ENCODE peak calls at places on chromosomes 7 and 10, in seven cellular contexts. M is CD14-positive monocyte; G is HEK293T; E is stimulated activated CD4-positive, alpha-beta T cell treated with anti-CD3 and anti-CD28 coated beads, Interleukin-15, amount 100 ng/mL, for 24 hours; Z is stimulated activated CD8-positive, alpha-beta memory T cell treated with anti-CD3 and anti-CD28 coated beads, Interleukin-4, amount 100 ng/mL, for 1 hour; S is NCI-H1092; D is LoVo. B is an unnamed sample.

GRCh38 chr7:123714296-123715080 is 34.3 kb downstream of the WASL start:
- DNase-seq in M (no peak), G (no peak), E (no peak), Z (no peak), S (no peak), D (no peak), B (no peak)

GRCh38 chr7:95427123-95427522 is 7.7 kb downstream of the PON2 start:
- DNase-seq in M (no peak), G (no peak), E (no peak), Z (no peak), S (no peak), D (no peak), B (peak; percentile 45)

GRCh38 chr10:102603946-102604345 is 40.3 kb upstream of the TRIM8 start:
- DNase-seq in M (no peak), G (no peak), E (no peak), Z (no peak), S (no peak), D (no peak), B (no peak)

GRCh38 chr7:15446280-15446679 is 115.5 kb downstream of the AGMO start:
- DNase-seq in M (no peak), G (no peak), E (no peak), Z (no peak), S (no peak), D (no peak), B (no peak)

GRCh38 chr10:116961305-116962251 is 43.4 kb downstream of the SHTN1 start:
- DNase-seq in M (no peak), G (peak; percentile 31), E (no peak), Z (no peak), S (peak; percentile 88), D (no peak), B (peak; percentile 94)

GRCh38 chr7:157972914-157973313 is 614.7 kb downstream of the PTPRN2 start:
- DNase-seq in M (no peak), G (no peak), E (no peak), Z (no peak), S (no peak), D (no peak), B (no peak)

GRCh38 chr10:128324468-128324867 is 198.2 kb upstream of the MKI67 start:
- DNase-seq in M (no peak), G (no peak), E (no peak), Z (no peak), S (no peak), D (no peak), B (no peak)

GRCh38 chr7:1971946-1972654 is 260.6 kb downstream of the MAD1L1 start:
- DNase-seq in M (no peak), G (no peak), E (no peak), Z (no peak), S (no peak), D (no peak), B (no peak)

GRCh38 chr10:97937054-97937453 is 87.4 kb downstream of the GOLGA7B start:
- DNase-seq in M (no peak), G (no peak), E (no peak), Z (no peak), S (no peak), D (no peak), B (no peak)

GRCh38 chr7:101479217-101479616 is 116.5 kb downstream of the COL26A1 start:
- DNase-seq in M (no peak), G (no peak), E (no peak), Z (no peak), S (no peak), D (no peak), B (no peak)

GRCh38 chr10:91271886-91272285 is 51.4 kb downstream of the PCGF5 start:
- DNase-seq in M (no peak), G (no peak), E (no peak), Z (no peak), S (no peak), D (no peak), B (no peak)

GRCh38 chr10:131177431-131178327 is 133.8 kb downstream of the TCERG1L start:
- DNase-seq in M (no peak), G (no peak), E (no peak), Z (no peak), S (no peak), D (no peak), B (no peak)

GRCh38 chr10:60955957-60956425 is 12.0 kb upstream of the RHOBTB1 start:
- DNase-seq in M (no peak), G (no peak), E (no peak), Z (no peak), S (no peak), D (peak; percentile 22), B (no peak)

GRCh38 chr7:132065193-132065972 is 509.0 kb upstream of the PODXL start:
- DNase-seq in M (no peak), G (no peak), E (no peak), Z (no peak), S (no peak), D (peak; percentile 48), B (peak; percentile 69)

GRCh38 chr10:7258948-7259523 is 151.8 kb downstream of the SFMBT2 start:
- DNase-seq in M (no peak), G (no peak), E (peak; percentile 77), Z (peak; percentile 57), S (no peak), D (no peak), B (no peak)

B was measured in Ammon's horn.